ENCODE peak calls at places on chromosomes 3 and 15, in ten cellular contexts. U is AG08396; V is GM03348; I is fibroblast of gingiva; L is AG10803; W is NCI-H2081; R is stimulated activated CD4-positive, alpha-beta T cell treated with anti-CD3 and anti-CD28 coated beads, Interleukin-12 subunit alpha, Interleukin-12 subunit beta, amount 100 ng/mL, for 4 hours; H is GM13976; S is AG04449; B is B cell. P is an unnamed sample.
A peak's percentile ranks its signal among the peaks of the same experiment; 100 is the strongest.

GRCh38 chr15:80437492-80437891 is 33.3 kb downstream of the ARNT2 start:
- DNase-seq in B (no peak), L (no peak), H (no peak), S (no peak), R (no peak), W (no peak), U (no peak), V (no peak), I (no peak), P (no peak)

GRCh38 chr15:97904196-97904572 is 56.3 kb upstream of the ARRDC4 start:
- DNase-seq in H (peak; percentile 44), W (peak; percentile 82), R (peak; percentile 8), S (no peak), V (peak; percentile 93), U (peak; percentile 78), B (no peak), L (peak; percentile 75), I (peak; percentile 42), P (peak; percentile 30)

GRCh38 chr3:28349397-28350000 is 875 bp upstream of the AZI2 start:
- DNase-seq in V (peak; percentile 13), S (peak; percentile 23), W (peak; percentile 83), I (no peak), H (no peak), U (peak; percentile 6), R (no peak), L (no peak), B (no peak), P (peak; percentile 73)

GRCh38 chr3:166085164-166085830 is 248.1 kb upstream of the BCHE start:
- DNase-seq in S (no peak), V (no peak), B (no peak), L (no peak), I (no peak), U (no peak), H (no peak), R (no peak), W (no peak), P (no peak)

GRCh38 chr3:68007621-68008226 is 353.3 kb upstream of the SUCLG2 start:
- DNase-seq in R (peak; percentile 12), W (peak; percentile 92), B (no peak), U (no peak), V (peak; percentile 4), S (no peak), I (no peak), L (no peak), H (no peak), P (no peak)

GRCh38 chr3:46934508-46935167 is 41.9 kb downstream of the CCDC12 start:
- DNase-seq in S (no peak), B (no peak), V (peak; percentile 40), U (no peak), W (no peak), L (no peak), R (no peak), H (no peak), I (no peak), P (no peak)

GRCh38 chr3:196554205-196554604 is 14.1 kb downstream of the WDR53 start:
- DNase-seq in L (no peak), S (no peak), I (no peak), B (no peak), H (no peak), W (no peak), R (no peak), V (no peak), U (no peak), P (no peak)

GRCh38 chr15:78055923-78056713 is 21.4 kb downstream of the TBC1D2B start:
- DNase-seq in L (no peak), H (no peak), R (no peak), B (no peak), W (no peak), S (no peak), I (no peak), U (no peak), V (peak; percentile 63), P (no peak)

GRCh38 chr15:98416222-98416835 is 232.0 kb upstream of the IGF1R start:
- DNase-seq in L (no peak), H (no peak), U (peak; percentile 18), V (no peak), S (no peak), B (no peak), R (no peak), W (no peak), I (no peak), P (no peak)

GRCh38 chr3:11600501-11601282 is 43.0 kb downstream of the VGLL4 start:
- DNase-seq in R (no peak), B (no peak), V (peak; percentile 90), S (peak; percentile 99), U (peak; percentile 84), H (no peak), W (no peak), L (peak; percentile 100), I (peak; percentile 98), P (no peak)

GRCh38 chr3:172446198-172446597 is 2.1 kb downstream of the GHSR start:
- DNase-seq in W (no peak), U (no peak), L (no peak), I (no peak), B (no peak), S (no peak), H (no peak), V (no peak), R (no peak), P (no peak)

GRCh38 chr3:73324203-73325155 is 263.0 kb downstream of the EBLN2 start:
- DNase-seq in V (peak; percentile 78), I (peak; percentile 58), B (no peak), S (no peak), L (peak; percentile 94), U (peak; percentile 15), W (peak; percentile 29), H (no peak), R (no peak), P (no peak)

GRCh38 chr3:74992898-74993297 is 378.4 kb upstream of the CNTN3 start:
- DNase-seq in H (no peak), L (no peak), W (no peak), U (no peak), B (no peak), V (no peak), R (no peak), I (no peak), S (no peak), P (no peak)

GRCh38 chr15:47817825-47818681 is 100.7 kb downstream of the SEMA6D start:
- DNase-seq in I (no peak), V (no peak), U (no peak), L (no peak), W (no peak), H (no peak), R (no peak), B (no peak), S (no peak), P (no peak)

GRCh38 chr3:38587548-38588131 is 61.8 kb downstream of the SCN5A start:
- DNase-seq in H (no peak), V (no peak), B (peak; percentile 37), S (no peak), R (no peak), W (no peak), I (no peak), U (no peak), L (no peak), P (no peak)

GRCh38 chr15:91717811-91718210 is 135.7 kb upstream of the SLCO3A1 start:
- DNase-seq in L (no peak), U (no peak), I (no peak), S (no peak), W (no peak), B (no peak), H (no peak), V (no peak), R (no peak), P (no peak)

GRCh38 chr3:123706871-123707270 is 122.0 kb upstream of the HACD2 start:
- DNase-seq in H (no peak), B (no peak), W (no peak), U (no peak), I (no peak), V (no peak), S (no peak), R (no peak), L (no peak), P (no peak)

GRCh38 chr15:52124270-52124878 is 11.8 kb upstream of the BCL2L10 start:
- DNase-seq in B (no peak), U (no peak), I (no peak), H (no peak), V (peak; percentile 35), R (no peak), S (no peak), L (peak; percentile 48), W (no peak), P (no peak)

GRCh38 chr3:51434746-51435323 is 43.8 kb downstream of the RBM15B start:
- DNase-seq in B (peak; percentile 41), L (peak; percentile 45), R (peak; percentile 17), W (peak; percentile 22), H (peak; percentile 63), U (peak; percentile 52), I (peak; percentile 33), S (no peak), V (peak; percentile 60), P (no peak)

GRCh38 chr3:14127106-14127505 is 2.3 kb downstream of the TMEM43 start:
- DNase-seq in U (no peak), V (no peak), L (no peak), I (no peak), B (no peak), R (no peak), W (no peak), H (no peak), S (no peak), P (no peak)

GRCh38 chr3:125024817-125025216 is 31.0 kb downstream of the HEG1 start:
- DNase-seq in L (no peak), R (no peak), U (no peak), W (peak; percentile 18), B (no peak), V (no peak), H (no peak), S (no peak), I (no peak), P (peak; percentile 6)

GRCh38 chr3:197891-198491 is 1.4 kb downstream of the CHL1 start:
- DNase-seq in U (peak; percentile 39), I (no peak), H (peak; percentile 42), V (peak; percentile 3), W (peak; percentile 41), B (no peak), S (no peak), L (no peak), R (no peak), P (peak; percentile 23)

GRCh38 chr3:51642462-51642861 is 28.6 kb upstream of the TEX264 start:
- DNase-seq in I (peak; percentile 10), H (no peak), S (no peak), U (no peak), V (no peak), W (no peak), B (no peak), L (peak; percentile 8), R (no peak), P (no peak)

GRCh38 chr15:77457619-77458265 is 37.1 kb downstream of the HMG20A start:
- DNase-seq in H (no peak), I (peak; percentile 42), W (no peak), B (no peak), R (no peak), S (no peak), L (peak; percentile 69), V (peak; percentile 32), U (no peak), P (no peak)

GRCh38 chr15:81531141-81531592 is 157.2 kb upstream of the TMC3 start:
- DNase-seq in V (no peak), H (no peak), B (no peak), W (no peak), U (no peak), S (no peak), L (no peak), R (no peak), I (no peak), P (no peak)

GRCh38 chr3:15805756-15806266 is 8.0 kb upstream of the ANKRD28 start:
- DNase-seq in I (peak; percentile 58), W (no peak), B (no peak), V (peak; percentile 35), U (no peak), R (no peak), S (peak; percentile 53), H (peak; percentile 39), L (peak; percentile 63), P (no peak)

P was measured in NCI-H748 treated with DMSO at 0.1 percent for 48 hours.